ENCODE peak calls at places on chromosomes 5 and 9, in five cellular contexts. E is adrenal gland, Z is lower leg skin, T is GM12891, I is transverse colon. L is an unnamed sample.

GRCh38 chr9:127963359-127964064 is 17.3 kb downstream of the EEIG1 start:
- DNase-seq in E (peak), Z (no peak), I (no peak), T (no peak), L (no peak)

GRCh38 chr5:143390258-143390657 is 13.2 kb downstream of the NR3C1 start:
- DNase-seq in Z (no peak), T (no peak), I (no peak), E (no peak), L (no peak)

GRCh38 chr5:78527054-78527884 is 121.3 kb downstream of the LHFPL2 start:
- DNase-seq in E (peak), Z (no peak), T (no peak), I (peak), L (no peak)

GRCh38 chr5:169020102-169020501 is 280.8 kb downstream of the SLIT3 start:
- DNase-seq in I (no peak), Z (no peak), T (no peak), E (no peak), L (no peak)

GRCh38 chr5:112154940-112155686 is 264.0 kb downstream of the EPB41L4A start:
- DNase-seq in Z (no peak), E (no peak), I (no peak), T (no peak), L (no peak)

GRCh38 chr5:40497573-40497972 is 182.1 kb upstream of the PTGER4 start:
- DNase-seq in E (no peak), I (no peak), Z (no peak), T (no peak), L (no peak)

GRCh38 chr5:155147222-155147621 is 133.7 kb downstream of the KIF4B start:
- DNase-seq in T (no peak), E (no peak), I (no peak), Z (no peak), L (no peak)

GRCh38 chr9:129458155-129458661 is 162.7 kb downstream of the C9orf50 start:
- DNase-seq in E (no peak), T (no peak), Z (no peak), I (peak), L (no peak)

GRCh38 chr9:38024036-38024681 is 44.9 kb downstream of the SHB start:
- DNase-seq in T (no peak), Z (no peak), I (peak), E (peak), L (no peak)

GRCh38 chr5:137498736-137499505 is at the start of gene SPOCK1:
- DNase-seq in T (peak), Z (peak), E (peak), I (peak), L (peak)

GRCh38 chr9:95449016-95449415 is 67.8 kb downstream of the PTCH1 start:
- DNase-seq in T (no peak), Z (peak), E (no peak), I (no peak), L (no peak)
- TF ChIP-seq POLR2A in T (no peak), Z (no peak), E (no peak), I (no peak), L (no peak)

DNA sequence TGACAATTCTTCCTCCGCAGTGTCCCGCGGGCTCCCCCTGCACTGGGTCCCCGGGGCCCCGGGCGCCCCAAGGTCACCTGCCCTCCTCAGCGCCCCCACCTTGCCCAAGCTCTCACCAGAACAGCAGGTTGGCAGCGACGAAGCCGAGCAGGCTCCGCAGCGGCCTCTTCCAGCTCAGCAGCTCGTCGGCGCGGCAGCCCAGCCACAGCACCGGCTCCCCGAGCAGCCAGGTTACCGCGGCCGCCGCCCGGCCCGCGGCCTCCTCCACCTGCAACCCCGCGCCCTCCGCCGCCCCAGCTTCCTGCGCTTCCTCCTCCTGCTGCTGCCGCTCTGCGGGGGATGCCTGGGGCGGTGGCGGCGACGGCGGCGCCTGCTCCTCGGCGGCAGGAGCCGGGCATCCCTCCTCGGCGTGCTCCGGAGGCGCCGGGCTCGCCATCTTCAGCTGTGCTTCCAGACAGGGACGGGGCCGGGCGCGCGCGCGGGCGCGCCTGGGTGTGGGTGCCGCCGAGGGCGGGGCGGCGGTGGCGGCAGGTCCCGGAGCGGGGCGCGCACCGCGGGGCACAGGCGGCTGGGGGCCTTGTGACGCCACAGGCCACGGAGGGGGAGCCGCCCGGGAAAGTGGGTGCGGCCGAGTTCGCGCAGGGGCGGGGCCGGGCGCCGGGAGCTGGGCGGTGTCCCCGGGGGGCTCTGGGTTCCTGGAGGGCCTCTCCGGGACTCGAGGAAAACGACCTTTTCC is at the start of gene RETREG1:
- DNase-seq in I (peak), T (peak), Z (peak), E (peak), L (no peak)
- TF ChIP-seq POLR2A in I (no peak), T (no peak), Z (no peak), E (no peak), L (no peak)

DNA sequence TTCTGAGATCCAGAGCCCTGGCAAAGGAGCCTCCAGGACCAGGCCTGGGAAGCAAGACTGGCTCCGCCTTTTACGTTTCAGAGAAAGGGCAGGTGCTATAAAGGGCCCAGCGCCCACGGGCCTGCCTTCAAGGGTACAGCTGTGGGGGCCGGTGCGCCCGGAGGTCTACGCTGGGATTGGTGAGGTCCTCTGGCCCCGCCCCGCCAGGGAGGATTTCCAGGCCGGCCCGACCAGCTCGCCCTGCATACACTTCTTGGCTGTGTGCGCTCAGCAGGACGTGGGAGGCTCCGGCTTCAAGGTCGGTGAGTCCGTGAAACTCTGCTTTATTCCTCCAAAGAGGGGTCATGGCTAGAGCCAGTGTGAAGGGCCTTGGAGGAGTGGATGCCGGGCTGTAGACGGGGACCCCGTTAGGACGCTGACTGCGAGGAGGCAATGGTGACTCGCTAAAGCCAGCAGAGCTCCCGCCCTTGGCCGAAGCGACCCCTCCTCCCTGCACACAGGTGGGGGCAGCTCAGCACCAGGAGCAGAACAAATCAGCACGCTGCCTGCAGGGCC is at the start of gene CKMT2:
- DNase-seq in I (peak), Z (peak), T (peak), E (peak), L (peak)
- TF ChIP-seq POLR2A in I (peak), Z (no peak), T (no peak), E (peak), L (peak)

GRCh38 chr5:149357370-149358293 is at the start of gene PCYOX1L:
- DNase-seq in I (peak), E (peak), Z (peak), T (peak), L (peak)
- TF ChIP-seq POLR2A in I (no peak), E (peak), Z (no peak), T (no peak), L (no peak)

GRCh38 chr9:136399176-136400037 is 563 bp downstream of the SNAPC4 start:
- DNase-seq in Z (no peak), T (no peak), I (no peak), E (peak), L (no peak)

GRCh38 chr9:136402067-136402466 is 2.1 kb upstream of the SNAPC4 start:
- DNase-seq in T (no peak), I (no peak), E (no peak), Z (no peak), L (no peak)

GRCh38 chr9:136400038-136400834 is at the start of gene SNAPC4:
- DNase-seq in Z (peak), E (peak), I (peak), T (peak), L (peak)

GRCh38 chr9:136403538-136403914 is 3.6 kb upstream of the SNAPC4 start:
- DNase-seq in E (no peak), Z (no peak), I (no peak), T (peak), L (no peak)

DNA sequence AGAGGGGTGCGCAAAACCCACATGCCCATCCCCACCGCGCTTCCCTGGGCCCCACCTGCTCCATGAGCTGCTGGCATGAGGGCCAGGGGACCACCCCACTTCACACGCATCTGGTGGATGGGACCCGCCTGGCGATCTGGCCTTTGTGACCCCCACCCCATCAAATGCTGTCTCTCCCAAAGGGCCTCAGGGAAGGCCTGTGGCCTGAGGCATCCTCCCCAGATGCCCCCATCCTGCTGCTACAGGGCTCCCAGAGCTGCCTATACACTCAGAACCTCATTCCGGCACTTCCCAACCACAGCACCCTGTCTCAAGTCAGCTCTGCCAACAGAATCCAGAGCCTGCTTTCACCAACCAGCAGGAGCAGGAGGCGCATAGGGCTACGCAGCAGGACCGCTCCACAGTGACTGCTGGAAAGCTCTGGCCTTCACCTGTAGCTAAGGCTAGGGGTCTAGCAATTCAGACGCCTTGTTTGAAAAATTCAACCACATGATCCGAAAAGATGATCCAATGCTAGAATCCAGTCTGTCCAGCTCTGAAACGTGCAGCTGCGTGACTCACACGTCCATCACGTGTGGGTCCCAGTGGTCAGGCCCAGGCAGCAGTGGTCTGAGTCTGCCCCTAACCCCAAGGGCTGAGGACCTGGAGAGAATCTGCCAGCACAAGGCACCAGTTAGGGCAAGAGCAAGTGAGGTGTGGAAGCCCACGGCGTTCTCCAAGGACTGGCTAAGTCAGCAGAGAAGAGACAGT is 1.4 kb upstream of the SNAPC4 start:
- DNase-seq in E (no peak), T (no peak), Z (no peak), I (no peak), L (no peak)
- TF ChIP-seq POLR2A in E (no peak), T (no peak), Z (no peak), I (no peak), L (no peak)

GRCh38 chr9:36470891-36471290 is 70.8 kb upstream of the RNF38 start:
- DNase-seq in E (peak), Z (peak), I (peak), T (peak), L (no peak)
- TF ChIP-seq POLR2A in E (no peak), Z (no peak), I (no peak), T (no peak), L (no peak)

DNA sequence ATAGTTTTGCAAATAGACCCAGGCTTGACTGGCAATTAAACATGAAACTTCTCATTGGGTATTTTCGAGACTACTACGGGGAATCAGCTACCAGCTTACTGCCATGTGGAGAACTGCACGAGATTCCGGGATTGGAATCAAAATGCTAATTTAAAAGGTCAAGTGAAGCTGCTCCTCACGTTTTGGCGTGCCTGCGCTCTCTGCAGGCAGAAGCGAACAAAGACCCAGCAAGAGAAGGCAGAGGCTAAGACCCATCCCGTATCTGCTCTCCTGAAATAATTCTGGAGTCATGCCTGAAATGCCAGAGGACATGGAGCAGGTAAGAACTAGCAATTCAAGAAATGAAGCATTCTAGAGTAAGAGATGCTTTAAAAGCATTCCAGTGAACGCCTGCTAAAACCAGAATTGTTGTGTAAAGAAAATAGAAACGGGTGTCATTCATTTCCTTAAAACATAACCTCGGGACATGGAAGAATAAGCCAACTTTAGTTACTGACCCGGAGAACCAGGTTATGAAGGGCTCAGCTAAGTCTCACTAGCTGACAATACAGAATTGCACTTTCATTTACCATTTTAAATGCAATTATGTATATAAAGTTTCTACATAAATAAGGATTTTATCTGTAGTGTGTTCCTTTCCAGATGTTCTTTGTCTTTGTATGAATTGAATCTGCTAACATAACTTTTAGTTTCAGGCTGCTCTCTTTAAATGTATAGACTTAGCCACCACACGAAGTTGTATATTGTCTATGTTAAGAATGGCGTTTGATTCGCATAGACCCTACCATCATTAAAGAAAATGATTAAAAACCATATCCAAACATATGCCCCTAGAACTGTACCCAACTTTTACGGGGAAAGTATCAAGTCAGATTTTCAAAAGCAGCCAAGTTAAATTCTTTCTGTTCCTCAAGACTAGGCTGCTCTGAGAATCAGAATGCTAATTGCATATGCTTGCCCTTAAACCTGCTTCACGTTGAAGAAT is 2.0 kb upstream of the MAT2B start:
- DNase-seq in T (no peak), I (peak), Z (peak), E (peak), L (peak)
- TF ChIP-seq POLR2A in T (no peak), I (peak), Z (no peak), E (peak), L (no peak)

DNA sequence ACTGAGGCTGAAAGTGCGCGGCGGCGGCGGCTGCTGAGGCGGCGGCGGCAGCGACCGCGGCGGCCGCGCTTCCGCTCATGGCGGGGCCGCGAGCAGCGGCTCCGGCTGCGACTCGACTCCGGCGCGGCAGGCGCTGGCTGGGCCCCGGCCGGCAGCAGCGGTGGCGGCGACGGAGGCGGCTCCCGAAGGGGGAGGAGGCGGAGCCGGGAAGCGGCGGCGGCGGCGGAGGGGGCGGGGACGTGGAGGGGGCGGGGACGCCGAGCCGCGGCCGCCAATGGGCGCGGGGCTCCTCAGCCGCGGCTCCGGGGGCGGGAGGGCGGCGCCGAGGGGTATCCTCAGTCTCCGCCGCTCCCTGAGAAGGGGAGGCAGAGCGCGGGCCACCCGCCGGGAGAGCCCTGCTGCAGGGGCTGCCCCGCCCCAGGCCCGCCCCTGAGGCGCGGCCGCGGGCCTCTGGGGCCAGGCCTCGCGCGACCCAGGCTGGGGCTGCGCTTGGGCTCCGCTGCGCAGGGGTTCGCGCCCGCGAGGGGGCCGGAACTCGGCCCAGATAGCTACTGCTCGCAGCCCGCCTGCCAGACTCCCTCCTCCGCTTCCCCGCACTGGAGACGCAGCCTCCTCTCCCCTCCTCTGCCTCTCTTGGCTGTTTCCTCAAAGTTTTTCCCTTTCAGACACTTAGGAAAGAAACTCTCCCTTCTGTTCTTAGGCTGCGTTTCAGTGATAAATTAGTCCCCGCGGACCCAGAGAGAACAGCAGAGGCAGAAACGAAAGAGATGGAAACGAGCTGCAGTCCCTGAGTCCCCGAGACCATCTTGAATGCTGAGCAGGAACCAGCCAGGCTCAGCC is 85.0 kb upstream of the MELK start:
- DNase-seq in E (peak), I (peak), T (peak), Z (peak), L (peak)
- TF ChIP-seq POLR2A in E (peak), I (peak), T (peak), Z (peak), L (no peak)

GRCh38 chr9:33264473-33265177 is at the start of the genes BAG1 and CHMP5:
- DNase-seq in T (peak), I (peak), Z (peak), E (peak), L (peak)
- TF ChIP-seq POLR2A in T (peak), I (peak), Z (peak), E (peak), L (peak)

GRCh38 chr5:172931001-172931536 is 28.2 kb upstream of the RPL26L1 start:
- DNase-seq in Z (no peak), T (no peak), I (no peak), E (peak), L (no peak)
- TF ChIP-seq POLR2A in Z (no peak), T (no peak), I (no peak), E (no peak), L (no peak)

L was measured in esophagus muscularis mucosa.